ENCODE peak calls at places on chromosomes 4 and X, in nine cellular contexts. P is fibroblast of lung, H is spleen, Q is transverse colon, D is kidney, O is left lung, Z is A549, C is AG04449, I is foreskin fibroblast. V is an unnamed sample.

GRCh38 chrX:133297284-133297683 is 79.1 kb upstream of the TFDP3 start:
- DNase-seq in I (peak), Z (no peak), C (peak), H (no peak), O (no peak), D (no peak), P (peak), Q (no peak), V (no peak)

GRCh38 chr4:149781150-149781549 is 34.5 kb downstream of the IQCM start:
- DNase-seq in I (peak), O (no peak), Z (no peak), P (peak), Q (no peak), D (no peak), H (no peak), C (no peak), V (no peak)

GRCh38 chrX:119008122-119008744 is 33.8 kb downstream of the LONRF3 start:
- DNase-seq in D (no peak), I (peak), Q (peak), P (peak), O (no peak), H (no peak), C (no peak), Z (peak), V (no peak)

GRCh38 chr4:38132140-38132673 is 172.0 kb downstream of the PTTG2 start:
- DNase-seq in C (peak), I (peak), Z (no peak), D (no peak), O (no peak), P (peak), H (no peak), Q (peak), V (peak)

GRCh38 chrX:139560221-139560620 is 29.7 kb downstream of the F9 start:
- DNase-seq in D (no peak), C (no peak), O (no peak), H (no peak), Q (no peak), Z (no peak), I (no peak), P (no peak), V (no peak)

GRCh38 chr4:153722036-153722435 is 37.8 kb downstream of the RNF175 start:
- DNase-seq in O (no peak), D (no peak), I (no peak), H (no peak), P (no peak), Q (no peak), C (no peak), Z (no peak), V (no peak)

GRCh38 chrX:109487640-109488039 is 5.8 kb upstream of the GUCY2F start:
- DNase-seq in O (no peak), Z (no peak), H (no peak), I (no peak), D (no peak), Q (no peak), C (no peak), P (no peak), V (no peak)

GRCh38 chr4:185920691-185921260 is 108.8 kb upstream of the SORBS2 start:
- DNase-seq in H (no peak), Q (no peak), O (no peak), D (no peak), P (no peak), Z (no peak), I (no peak), C (no peak), V (no peak)

GRCh38 chr4:36872679-36873078 is 371.9 kb upstream of the NWD2 start:
- DNase-seq in C (no peak), O (no peak), D (no peak), Q (no peak), Z (no peak), P (no peak), H (no peak), I (no peak), V (no peak)

GRCh38 chrX:21725498-21725897 is 32.4 kb downstream of the SMPX start:
- DNase-seq in H (no peak), Z (peak), P (peak), I (peak), C (no peak), Q (no peak), D (no peak), O (no peak), V (no peak)

GRCh38 chr4:42568610-42569207 is 88.2 kb downstream of the ATP8A1 start:
- DNase-seq in I (peak), H (no peak), P (peak), Q (peak), O (no peak), Z (peak), D (no peak), C (peak), V (peak)

GRCh38 chrX:71992711-71993110 is 82.1 kb downstream of the NHSL2 start:
- DNase-seq in C (no peak), Z (no peak), O (no peak), I (no peak), Q (no peak), P (no peak), D (no peak), H (no peak), V (no peak)

GRCh38 chrX:42948723-42949122 is 170.8 kb upstream of the PPP1R2C start:
- DNase-seq in P (no peak), Z (no peak), C (no peak), D (no peak), I (no peak), Q (no peak), O (no peak), H (no peak), V (no peak)

GRCh38 chrX:19867411-19867732 is 20.0 kb downstream of the SH3KBP1 start:
- DNase-seq in Q (no peak), C (no peak), I (no peak), O (no peak), D (no peak), Z (no peak), H (no peak), P (peak), V (no peak)

GRCh38 chr4:74451214-74451661 is 6.3 kb downstream of the AREG start:
- DNase-seq in I (peak), D (no peak), Z (peak), Q (no peak), P (peak), H (no peak), O (no peak), C (peak), V (no peak)

GRCh38 chrX:118974908-118975671 is 672 bp downstream of the LONRF3 start:
- DNase-seq in C (no peak), H (peak), D (peak), I (no peak), Z (no peak), Q (peak), O (peak), P (no peak), V (no peak)

GRCh38 chr4:104490770-104491395 is 3.8 kb downstream of the CXXC4 start:
- DNase-seq in I (no peak), O (peak), Z (peak), Q (peak), D (peak), C (no peak), P (peak), H (peak), V (no peak)

GRCh38 chr4:6695660-6696581 is 2.2 kb downstream of the S100P start:
- DNase-seq in P (no peak), O (peak), Z (peak), D (no peak), I (no peak), H (peak), C (no peak), Q (peak), V (no peak)

GRCh38 chr4:138875886-138876608 is 139.5 kb upstream of the NOCT start:
- DNase-seq in I (peak), C (peak), O (no peak), Z (no peak), Q (no peak), H (no peak), P (peak), D (no peak), V (no peak)

GRCh38 chr4:110615366-110616161 is 7.3 kb downstream of the PITX2 start:
- DNase-seq in Z (no peak), P (no peak), C (no peak), Q (no peak), D (peak), O (peak), H (no peak), I (no peak), V (no peak)

GRCh38 chrX:155127940-155128339 is 56.6 kb downstream of the BRCC3 start:
- DNase-seq in D (no peak), P (no peak), H (no peak), O (no peak), I (no peak), Q (no peak), C (no peak), Z (no peak), V (no peak)

GRCh38 chr4:124111922-124112321 is 600.6 kb downstream of the ANKRD50 start:
- DNase-seq in I (peak), C (peak), O (no peak), Z (peak), Q (no peak), P (peak), D (no peak), H (no peak), V (peak)

GRCh38 chrX:47595701-47596655 is 13.7 kb downstream of the TIMP1 start:
- DNase-seq in I (peak), O (no peak), D (no peak), Z (no peak), C (no peak), Q (no peak), H (no peak), P (peak), V (no peak)

GRCh38 chr4:138186264-138186663 is 55.9 kb downstream of the SLC7A11 start:
- DNase-seq in P (no peak), Q (no peak), O (no peak), H (no peak), I (no peak), C (no peak), Z (no peak), D (no peak), V (no peak)

GRCh38 chrX:39869846-39870601 is 227.7 kb downstream of the BCOR start:
- DNase-seq in C (no peak), O (no peak), H (no peak), I (peak), Q (peak), P (peak), D (no peak), Z (peak), V (no peak)

GRCh38 chr4:112979881-112980421 is 69.5 kb upstream of the ANK2 start:
- DNase-seq in H (no peak), D (peak), Z (no peak), O (peak), C (no peak), P (no peak), I (no peak), Q (no peak), V (no peak)

GRCh38 chrX:48676893-48677270 is 6.7 kb upstream of the WAS start:
- DNase-seq in O (no peak), P (no peak), Z (peak), Q (peak), C (no peak), I (no peak), D (peak), H (no peak), V (no peak)

GRCh38 chr4:57424231-57424897 is 314.2 kb upstream of the IGFBP7 start:
- DNase-seq in D (no peak), Q (no peak), H (no peak), P (peak), O (no peak), C (peak), Z (no peak), I (no peak), V (peak)

GRCh38 chrX:132001127-132001526 is 22.0 kb upstream of the STK26 start:
- DNase-seq in Z (no peak), O (no peak), Q (no peak), P (no peak), C (no peak), I (no peak), D (no peak), H (no peak), V (no peak)

GRCh38 chrX:154541896-154542722 is 4.5 kb downstream of the G6PD start:
- DNase-seq in Q (peak), H (peak), I (peak), O (peak), C (peak), D (peak), P (peak), Z (peak), V (peak)

GRCh38 chrX:7133036-7133412 is 14.5 kb upstream of the STS start:
- DNase-seq in D (peak), C (no peak), I (no peak), Z (no peak), H (no peak), P (no peak), Q (no peak), O (no peak), V (no peak)

GRCh38 chrX:104863466-104863865 is 297.5 kb downstream of the IL1RAPL2 start:
- DNase-seq in H (no peak), C (no peak), Q (no peak), Z (no peak), D (no peak), P (no peak), O (no peak), I (no peak), V (no peak)

GRCh38 chr4:7887415-7887814 is 52.2 kb downstream of the AFAP1 start:
- DNase-seq in O (no peak), H (no peak), D (no peak), P (no peak), I (no peak), Q (no peak), C (no peak), Z (no peak), V (no peak)

GRCh38 chr4:93312299-93312698 is 516.3 kb upstream of the ATOH1 start:
- DNase-seq in Z (no peak), Q (no peak), P (no peak), D (no peak), O (no peak), C (no peak), I (no peak), H (no peak), V (no peak)

GRCh38 chr4:169070071-169070894 is 60.2 kb upstream of the CBR4 start:
- DNase-seq in H (no peak), Q (peak), P (no peak), C (peak), O (no peak), Z (peak), I (peak), D (peak), V (peak)

GRCh38 chr4:26524001-26524400 is 33.7 kb upstream of the CCKAR start:
- DNase-seq in Q (no peak), I (no peak), C (no peak), P (no peak), D (no peak), Z (no peak), O (no peak), H (no peak), V (no peak)

GRCh38 chrX:103453655-103454054 is 65.6 kb downstream of the RAB40A start:
- DNase-seq in I (peak), Q (no peak), P (peak), C (peak), D (no peak), O (no peak), Z (peak), H (no peak), V (peak)

GRCh38 chrX:46328133-46328532 is 217.1 kb downstream of the ZNF674 start:
- DNase-seq in P (no peak), C (no peak), O (no peak), H (no peak), Q (no peak), I (no peak), Z (no peak), D (no peak), V (no peak)

GRCh38 chrX:114508836-114509235 is 75.0 kb upstream of the HTR2C start:
- DNase-seq in O (no peak), H (no peak), P (peak), Q (no peak), I (no peak), C (no peak), Z (no peak), D (no peak), V (no peak)

GRCh38 chr4:174286870-174287269 is 3.2 kb downstream of the CEP44 start:
- DNase-seq in C (no peak), Q (no peak), Z (no peak), H (no peak), D (no peak), P (no peak), I (no peak), O (no peak), V (no peak)

DNA sequence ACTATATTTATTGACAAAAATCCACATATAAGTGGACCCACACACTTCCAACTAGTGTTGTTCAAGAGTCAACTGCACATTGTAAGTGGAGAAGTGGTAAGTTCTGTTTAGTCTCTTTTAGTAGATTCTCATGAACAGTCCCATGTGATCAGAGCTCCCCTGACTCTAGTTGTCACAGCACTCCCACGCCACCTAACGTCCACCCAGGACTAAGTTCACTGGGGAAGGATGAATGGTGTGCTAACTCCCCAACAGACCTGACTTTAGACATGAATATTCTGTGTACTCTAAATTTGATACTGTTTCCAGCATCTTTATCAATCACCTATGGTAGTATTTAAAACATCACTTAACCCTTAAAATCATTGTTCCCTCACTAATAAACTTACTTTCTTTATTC is 59.8 kb downstream of the PACRGL start:
- DNase-seq in P (peak), H (no peak), O (no peak), D (no peak), Z (no peak), I (no peak), C (no peak), Q (no peak), V (no peak)
- TF ChIP-seq CTCF in P (no peak), H (no peak), O (no peak), D (no peak), Z (no peak), I (no peak), C (no peak), Q (no peak), V (no peak)

GRCh38 chrX:153438522-153438921 is 7.3 kb downstream of the TREX2 start:
- DNase-seq in Z (no peak), H (no peak), D (no peak), C (no peak), I (no peak), P (no peak), Q (no peak), O (no peak), V (no peak)
- TF ChIP-seq CTCF in Z (peak), H (no peak), D (peak), C (peak), I (peak), P (peak), Q (no peak), O (no peak), V (peak)

GRCh38 chr4:102453827-102454226 is 47.3 kb upstream of the NFKB1 start:
- DNase-seq in I (no peak), C (no peak), Q (no peak), Z (no peak), D (no peak), O (no peak), H (no peak), P (no peak), V (no peak)

GRCh38 chr4:102454278-102454677 is 46.9 kb upstream of the NFKB1 start:
- DNase-seq in P (no peak), I (no peak), C (no peak), Z (no peak), Q (no peak), D (no peak), O (no peak), H (no peak), V (no peak)

GRCh38 chr4:102455750-102456149 is 45.4 kb upstream of the NFKB1 start:
- DNase-seq in D (no peak), Z (no peak), Q (no peak), O (no peak), C (no peak), H (no peak), P (no peak), I (no peak), V (no peak)

GRCh38 chr4:102452854-102453253 is 48.3 kb upstream of the NFKB1 start:
- DNase-seq in H (no peak), O (no peak), Z (no peak), D (no peak), I (no peak), P (no peak), C (no peak), Q (no peak), V (no peak)

DNA sequence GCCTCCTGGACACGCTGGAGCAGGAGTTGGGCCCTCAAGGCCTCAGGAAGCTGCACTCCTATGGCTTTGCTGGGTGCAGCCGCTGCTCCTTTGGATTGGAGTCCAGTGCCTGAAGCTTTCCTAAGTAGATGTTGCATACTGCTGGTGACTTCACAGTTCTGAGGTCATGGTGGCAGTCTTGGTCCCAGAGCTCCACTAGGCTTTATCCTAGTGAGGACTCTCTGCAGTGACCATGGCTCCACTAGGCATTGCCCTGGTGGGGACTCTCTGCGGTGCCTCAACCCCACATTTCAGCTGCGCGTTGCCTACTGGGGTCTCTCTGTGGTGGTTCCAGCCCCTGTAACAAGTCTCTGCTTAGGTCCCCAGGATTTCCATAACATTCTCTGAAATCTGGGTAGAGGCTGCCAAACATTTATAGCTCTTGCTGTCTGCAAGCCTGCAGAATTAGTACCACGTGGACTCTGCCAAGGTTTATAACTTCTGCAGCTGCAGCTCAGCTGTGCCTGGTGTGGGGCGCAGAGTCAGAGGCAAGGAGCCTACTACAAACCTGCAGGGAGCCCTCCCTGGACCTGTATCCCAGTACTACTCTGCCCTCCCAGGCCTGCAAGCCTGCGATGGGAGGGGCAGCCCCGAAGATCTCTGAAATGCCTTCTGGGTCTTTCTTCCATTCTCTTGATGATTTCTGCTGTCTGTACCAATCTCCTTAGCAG is 46.0 kb upstream of the NFKB1 start:
- DNase-seq in P (no peak), Z (no peak), H (no peak), O (no peak), C (no peak), I (no peak), Q (peak), D (peak), V (no peak)
- TF ChIP-seq CTCF in P (no peak), Z (no peak), H (no peak), O (no peak), C (no peak), I (no peak), Q (no peak), D (no peak), V (no peak)

DNA sequence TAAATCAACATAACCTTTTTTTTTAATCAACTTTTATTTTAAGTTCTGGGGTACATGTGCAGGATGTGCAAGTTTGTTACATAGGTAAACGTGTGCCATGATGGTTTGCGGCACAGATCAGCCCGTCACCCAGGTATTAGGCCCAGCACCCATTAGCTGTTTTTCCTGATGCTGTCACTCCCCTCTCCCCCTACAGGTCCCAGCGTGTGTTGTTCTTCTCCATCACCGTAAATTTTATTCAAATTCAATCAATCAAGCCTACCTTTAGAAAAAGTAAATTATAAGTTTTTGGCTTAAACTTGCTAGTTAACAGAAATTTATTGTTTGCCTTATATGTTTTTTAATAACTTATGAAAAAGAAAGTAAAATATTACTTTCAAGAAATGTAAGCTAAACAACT is 25.9 kb downstream of the TIGD2 start:
- DNase-seq in D (no peak), I (no peak), O (no peak), H (no peak), P (no peak), C (no peak), Z (no peak), Q (no peak), V (no peak)
- TF ChIP-seq CTCF in D (no peak), I (no peak), O (no peak), H (no peak), P (no peak), C (no peak), Z (no peak), Q (no peak), V (no peak)

DNA sequence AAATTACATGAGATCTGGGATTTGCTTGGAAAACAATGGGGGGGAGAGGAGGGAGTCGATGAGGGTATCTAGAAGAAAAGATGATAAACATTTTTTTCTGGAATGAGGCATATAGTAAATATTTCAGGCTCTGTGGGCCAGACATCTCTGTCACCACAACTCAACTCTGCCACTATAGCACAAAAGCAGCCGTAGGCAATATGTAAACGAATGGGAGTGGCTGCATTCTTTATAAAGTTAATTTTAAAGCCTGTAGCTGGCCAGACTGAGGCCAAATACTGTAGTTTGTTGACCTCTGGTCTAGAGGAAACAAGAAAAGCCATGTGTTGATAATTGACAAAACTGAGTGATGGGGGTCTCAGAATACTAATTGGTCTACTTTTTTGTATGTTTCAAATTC is 14.1 kb upstream of the TCEANC start:
- DNase-seq in O (no peak), C (no peak), I (no peak), H (no peak), Q (no peak), Z (no peak), P (no peak), D (no peak), V (no peak)
- TF ChIP-seq CTCF in O (no peak), C (no peak), I (no peak), H (no peak), Q (no peak), Z (no peak), P (no peak), D (no peak), V (no peak)